ENCODE peak calls at places on chromosomes 1 and 21, in eight cellular contexts. Z, K, W, A, D, V, U and G are unnamed samples.

GRCh38 chr1:28773105-28773504 is 36.4 kb downstream of the YTHDF2 start:
- DNase-seq in K (no peak), Z (no peak), W (no peak), U (no peak), A (no peak), D (no peak), V (no peak), G (no peak)

GRCh38 chr1:242691603-242691945 is 167.1 kb upstream of the PLD5 start:
- DNase-seq in A (no peak), Z (no peak), V (no peak), K (no peak), W (no peak), U (peak), D (no peak), G (no peak)

GRCh38 chr1:242206994-242207393 is 208.1 kb upstream of the MAP1LC3C start:
- DNase-seq in V (no peak), D (peak), K (no peak), U (no peak), W (no peak), Z (no peak), A (no peak), G (no peak)

GRCh38 chr1:152901631-152902030 is 6.7 kb upstream of the IVL start:
- DNase-seq in V (no peak), W (no peak), U (no peak), Z (no peak), A (no peak), K (no peak), D (peak), G (no peak)

GRCh38 chr21:31665397-31665796 is 5.9 kb downstream of the SOD1 start:
- DNase-seq in A (no peak), K (peak), W (no peak), Z (no peak), U (no peak), V (no peak), D (no peak), G (no peak)

GRCh38 chr1:9843576-9843945 is 19.8 kb upstream of the CLSTN1 start:
- DNase-seq in V (no peak), U (no peak), K (no peak), A (no peak), W (no peak), Z (peak), D (peak), G (no peak)

GRCh38 chr21:31872452-31873274 is at the start of gene HUNK:
- DNase-seq in V (peak), U (peak), Z (peak), W (peak), A (peak), D (no peak), K (peak), G (peak)

GRCh38 chr1:215987092-215987855 is 420.2 kb downstream of the KCTD3 start:
- DNase-seq in V (no peak), A (no peak), U (no peak), K (no peak), D (no peak), W (no peak), Z (no peak), G (no peak)

GRCh38 chr21:16460936-16461335 is 731.2 kb downstream of the USP25 start:
- DNase-seq in W (peak), D (no peak), Z (no peak), U (no peak), V (no peak), A (no peak), K (no peak), G (no peak)

GRCh38 chr1:167477962-167478361 is 40.4 kb downstream of the CD247 start:
- DNase-seq in Z (no peak), K (no peak), U (no peak), W (no peak), A (no peak), V (no peak), D (no peak), G (no peak)

GRCh38 chr1:206693029-206693428 is 8.3 kb downstream of the MAPKAPK2 start:
- DNase-seq in V (peak), A (no peak), W (no peak), Z (no peak), K (no peak), D (peak), U (peak), G (no peak)

GRCh38 chr1:184595609-184596008 is 159.0 kb downstream of the EDEM3 start:
- DNase-seq in A (no peak), K (no peak), W (no peak), V (no peak), D (peak), U (no peak), Z (no peak), G (no peak)

GRCh38 chr1:228508253-228508652 is 21.1 kb downstream of the RNF187 start:
- DNase-seq in A (no peak), U (no peak), D (no peak), Z (no peak), W (no peak), K (no peak), V (no peak), G (no peak)

GRCh38 chr1:183043872-183044859 is 20.9 kb downstream of the LAMC1 start:
- DNase-seq in W (no peak), U (no peak), D (peak), Z (no peak), K (no peak), A (no peak), V (no peak), G (no peak)

GRCh38 chr21:28910280-28910887 is 82.3 kb downstream of the LTN1 start:
- DNase-seq in D (no peak), V (no peak), K (no peak), A (no peak), U (no peak), W (no peak), Z (no peak), G (no peak)

GRCh38 chr21:44515359-44516165 is 24.4 kb downstream of the KRTAP10-1 start:
- DNase-seq in A (no peak), K (no peak), W (no peak), V (no peak), Z (no peak), U (no peak), D (no peak), G (no peak)

GRCh38 chr1:91501527-91501859 is 842 bp downstream of the CDC7 start:
- DNase-seq in Z (no peak), U (no peak), A (peak), W (no peak), K (no peak), V (no peak), D (no peak), G (no peak)

GRCh38 chr1:97904528-97904927 is 16.3 kb downstream of the DPYD start:
- DNase-seq in Z (no peak), A (no peak), D (no peak), K (no peak), V (no peak), U (no peak), W (no peak), G (no peak)

GRCh38 chr1:34885405-34886247 is 26.1 kb upstream of the SMIM12 start:
- DNase-seq in W (peak), A (peak), K (peak), U (peak), D (no peak), V (peak), Z (peak), G (no peak)

GRCh38 chr1:168823988-168824387 is 95.0 kb upstream of the DPT start:
- DNase-seq in V (no peak), U (no peak), A (no peak), D (no peak), Z (no peak), W (no peak), K (no peak), G (no peak)

DNA sequence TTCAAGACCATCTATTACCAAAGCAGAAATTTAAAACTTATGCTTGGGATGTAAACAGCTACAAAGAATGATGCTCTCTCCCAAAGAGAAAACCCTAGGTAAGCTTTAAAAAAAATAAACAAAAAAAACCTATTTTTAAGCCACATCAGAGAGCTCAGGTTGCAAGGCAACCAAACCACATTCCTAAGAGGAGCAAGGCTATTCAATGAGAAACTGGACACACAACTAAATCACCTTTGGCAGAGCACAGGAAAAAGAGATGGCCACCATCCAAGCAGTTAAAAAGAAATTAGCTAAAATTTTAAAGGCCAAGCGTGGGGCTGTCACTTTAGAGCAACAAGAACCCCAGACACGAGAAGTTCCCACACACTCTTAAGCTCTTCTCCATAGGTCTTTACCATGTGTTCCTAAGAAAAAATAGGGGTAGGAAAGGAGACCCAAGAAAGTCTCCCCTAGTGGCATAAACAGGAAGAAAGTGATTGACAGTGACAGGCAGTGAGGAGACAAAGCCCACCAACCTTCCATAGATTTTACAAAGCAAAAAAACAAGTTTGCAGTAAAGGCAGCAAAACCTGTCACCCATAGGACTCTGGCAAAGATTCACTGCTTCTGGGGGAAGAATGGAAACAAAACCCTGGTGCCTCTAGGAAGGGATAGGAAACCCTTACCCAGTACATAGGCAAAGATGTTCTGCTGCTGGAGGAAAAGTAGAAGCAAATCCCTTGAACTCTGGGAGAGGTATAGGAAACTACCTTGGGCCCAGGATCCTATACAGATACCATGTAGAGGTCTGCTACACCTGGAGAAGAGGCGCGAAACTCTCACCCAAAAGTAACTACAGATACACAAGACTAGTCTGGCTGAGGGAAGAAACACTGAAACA is 68.5 kb downstream of the FOXJ3 start:
- DNase-seq in Z (no peak), K (no peak), A (no peak), V (peak), U (no peak), W (no peak), D (peak), G (no peak)
- TF ChIP-seq CTCF in Z (no peak), K (no peak), A (no peak), V (peak), U (no peak), W (no peak), D (peak), G (peak)

GRCh38 chr1:3900150-3900968 is at the start of gene C1orf174:
- DNase-seq in W (peak), K (peak), U (peak), A (peak), D (peak), V (peak), Z (peak), G (peak)

GRCh38 chr1:3898475-3898735 is 1.7 kb downstream of the C1orf174 start:
- DNase-seq in V (no peak), D (no peak), K (no peak), W (no peak), Z (no peak), U (no peak), A (no peak), G (no peak)

GRCh38 chr1:3898994-3899775 is 887 bp downstream of the C1orf174 start:
- DNase-seq in Z (no peak), W (no peak), U (no peak), D (peak), V (no peak), A (no peak), K (no peak), G (no peak)

GRCh38 chr1:3900969-3901529 is 977 bp upstream of the C1orf174 start:
- DNase-seq in U (peak), A (peak), D (peak), Z (peak), W (peak), V (peak), K (peak), G (peak)

DNA sequence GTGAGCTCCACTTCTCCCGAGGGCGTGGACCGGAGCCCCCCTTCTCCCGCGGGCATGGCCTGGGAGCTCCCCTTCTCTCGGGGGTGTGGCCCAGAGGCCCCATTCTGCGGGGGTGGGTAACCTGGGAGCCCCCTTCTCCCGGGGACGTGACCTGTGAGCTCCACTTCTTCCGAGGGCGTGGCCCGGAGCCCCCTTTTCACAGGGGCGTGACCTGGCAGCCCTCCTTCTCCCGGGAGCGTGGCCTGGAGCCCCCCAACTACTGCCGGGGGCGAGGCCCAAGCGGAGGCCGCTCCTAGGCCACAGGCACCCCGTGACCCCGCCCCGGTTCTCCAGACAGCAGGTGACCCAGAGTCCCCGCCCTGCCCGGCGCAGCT is 309 bp downstream of the C1orf174 start:
- DNase-seq in Z (no peak), A (no peak), D (no peak), V (peak), W (peak), K (peak), U (no peak), G (no peak)
- TF ChIP-seq CTCF in Z (no peak), A (no peak), D (no peak), V (no peak), W (no peak), K (no peak), U (no peak), G (peak)

GRCh38 chr1:226452981-226453380 is 45.1 kb upstream of the PARP1 start:
- DNase-seq in V (no peak), Z (no peak), U (no peak), K (no peak), A (no peak), W (no peak), D (no peak), G (no peak)

GRCh38 chr1:226455843-226456242 is 48.0 kb upstream of the PARP1 start:
- DNase-seq in Z (no peak), D (no peak), A (no peak), U (no peak), K (no peak), W (no peak), V (no peak), G (no peak)

GRCh38 chr1:226457307-226457712 is 49.4 kb upstream of the PARP1 start:
- DNase-seq in U (no peak), K (peak), W (peak), Z (no peak), D (no peak), V (no peak), A (no peak), G (no peak)
- TF ChIP-seq CTCF in U (no peak), K (peak), W (peak), Z (no peak), D (peak), V (no peak), A (no peak), G (peak)

GRCh38 chr1:24639881-24640280 is 3.2 kb upstream of the SRRM1 start:
- DNase-seq in W (no peak), Z (no peak), V (peak), K (no peak), U (no peak), D (peak), A (no peak), G (no peak)

GRCh38 chr1:24640288-24640687 is 2.8 kb upstream of the SRRM1 start:
- DNase-seq in A (no peak), W (no peak), K (no peak), D (no peak), Z (peak), V (no peak), U (peak), G (no peak)

GRCh38 chr1:24643362-24644346 is 552 bp downstream of the SRRM1 start:
- DNase-seq in D (peak), Z (peak), W (no peak), K (peak), A (no peak), V (no peak), U (no peak), G (peak)

GRCh38 chr1:24641646-24642151 is 1.4 kb upstream of the SRRM1 start:
- DNase-seq in A (peak), W (peak), V (peak), Z (peak), K (peak), U (peak), D (no peak), G (no peak)

DNA sequence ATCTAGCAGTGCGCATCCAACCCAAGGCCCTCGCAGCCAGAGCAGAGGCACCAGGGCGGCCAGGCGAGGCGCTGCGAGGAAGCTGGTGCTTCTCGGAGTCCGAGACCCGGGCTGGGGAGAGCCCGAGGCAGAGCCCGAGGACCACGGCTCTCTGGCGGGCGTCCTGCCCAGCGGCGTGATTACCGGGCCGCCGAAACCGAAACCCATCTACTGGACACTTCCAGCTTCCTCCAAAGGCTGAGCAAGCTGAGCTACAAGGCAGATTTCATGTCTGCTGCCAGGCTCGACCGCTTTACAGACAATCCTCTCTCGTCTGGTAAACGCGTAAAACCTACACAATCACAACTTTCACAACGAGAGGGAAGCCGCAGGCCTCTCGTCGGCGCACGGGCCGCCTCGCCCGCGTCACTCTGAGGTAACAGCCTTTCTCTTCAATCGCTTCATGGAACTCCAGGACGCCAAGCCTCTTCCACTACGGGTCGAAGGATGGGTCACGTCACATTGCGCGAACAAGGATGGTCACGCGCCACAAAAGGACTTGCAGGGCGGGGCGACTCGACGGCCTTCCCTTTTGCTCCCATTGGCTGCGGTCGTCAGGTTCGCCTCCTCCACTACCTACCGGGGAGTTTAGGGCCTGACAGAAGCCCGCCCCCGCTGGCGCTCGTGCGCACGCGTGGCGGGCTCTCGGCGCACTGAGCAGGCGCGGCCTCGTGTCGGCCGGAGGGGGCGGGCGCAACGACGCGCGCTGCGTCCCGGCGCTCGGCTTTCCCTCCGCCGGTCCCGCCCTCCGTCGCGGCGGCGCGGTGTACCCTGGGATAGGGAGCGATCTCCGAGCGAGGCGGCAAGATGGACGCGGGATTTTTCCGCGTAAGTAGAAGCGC is at the start of gene SRRM1:
- DNase-seq in A (peak), U (peak), W (peak), V (peak), D (peak), Z (peak), K (peak), G (peak)
- TF ChIP-seq CTCF in A (peak), U (no peak), W (no peak), V (no peak), D (no peak), Z (no peak), K (peak), G (peak)

GRCh38 chr1:145855426-145855948 is 3.4 kb downstream of the PIAS3 start:
- DNase-seq in V (no peak), K (no peak), Z (no peak), W (no peak), A (no peak), D (no peak), U (no peak), G (no peak)
- TF ChIP-seq CTCF in V (no peak), K (no peak), Z (no peak), W (no peak), A (no peak), D (no peak), U (no peak), G (no peak)

GRCh38 chr1:212605441-212605976 is 3.1 kb upstream of the ATF3 start:
- DNase-seq in U (no peak), Z (no peak), K (no peak), A (no peak), D (no peak), W (no peak), V (peak), G (no peak)
- TF ChIP-seq CTCF in U (no peak), Z (no peak), K (no peak), A (no peak), D (no peak), W (no peak), V (no peak), G (no peak)

GRCh38 chr21:15003463-15004135 is 61.2 kb downstream of the NRIP1 start:
- DNase-seq in Z (no peak), V (no peak), D (no peak), W (peak), A (no peak), K (no peak), U (no peak), G (no peak)
- TF ChIP-seq CTCF in Z (no peak), V (no peak), D (no peak), W (no peak), A (no peak), K (no peak), U (no peak), G (no peak)

GRCh38 chr1:186605762-186606350 is 74.4 kb downstream of the PTGS2 start:
- DNase-seq in V (peak), W (peak), D (peak), A (peak), U (peak), Z (peak), K (peak), G (no peak)
- TF ChIP-seq CTCF in V (peak), W (peak), D (peak), A (peak), U (no peak), Z (peak), K (peak), G (peak)

DNA sequence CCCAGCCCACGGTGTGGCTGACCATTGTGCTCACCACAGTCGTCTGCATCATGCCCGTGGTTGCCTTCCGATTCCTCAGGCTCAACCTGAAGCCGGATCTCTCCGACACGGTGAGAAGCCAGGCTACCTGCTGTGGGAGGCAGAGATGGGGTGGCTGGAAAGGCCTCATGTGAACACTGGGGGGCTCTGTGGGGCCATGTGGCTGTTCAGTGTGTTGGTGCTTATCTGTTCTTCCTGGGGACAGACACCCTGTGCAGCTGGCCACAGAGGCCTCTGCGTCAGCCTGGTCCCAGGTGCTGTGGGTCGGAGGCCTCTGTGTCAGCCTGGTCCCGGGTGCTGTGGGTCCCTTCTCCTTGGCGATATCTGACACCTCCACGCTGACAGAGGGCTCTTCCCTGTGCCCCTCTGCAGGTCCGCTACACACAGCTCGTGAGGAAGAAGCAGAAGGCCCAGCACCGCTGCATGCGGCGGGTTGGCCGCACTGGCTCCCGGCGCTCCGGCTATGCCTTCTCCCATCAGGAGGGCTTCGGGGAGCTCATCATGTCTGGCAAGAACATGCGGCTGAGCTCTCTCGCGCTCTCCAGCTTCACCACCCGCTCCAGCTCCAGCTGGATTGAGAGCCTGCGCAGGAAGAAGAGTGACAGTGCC is 23.2 kb downstream of the ATP8B2 start:
- DNase-seq in K (no peak), Z (no peak), A (peak), W (no peak), U (no peak), D (no peak), V (no peak), G (no peak)
- TF ChIP-seq CTCF in K (no peak), Z (no peak), A (no peak), W (no peak), U (no peak), D (peak), V (no peak), G (no peak)